ENCODE peak calls at places on chromosomes 12 and 14, in nine cellular contexts. One of them, this sample, is unnamed.

GRCh38 chr12:20527396-20528154 is 159.2 kb downstream of the PDE3A start:
- DNase-seq in A549: peak
- DNase-seq in A673: no peak
- DNase-seq in endodermal cell: no peak
- DNase-seq in BJ: no peak
- DNase-seq in fibroblast of lung: peak
- DNase-seq in AG04450: peak
- DNase-seq in PC-9: no peak
- DNase-seq in ovary: no peak
- DNase-seq in this sample: peak

GRCh38 chr12:117218149-117218548 is 27.9 kb upstream of the FBXO21 start:
- DNase-seq in endodermal cell: no peak
- DNase-seq in PC-9: no peak
- DNase-seq in BJ: no peak
- DNase-seq in ovary: no peak
- DNase-seq in A549: no peak
- DNase-seq in A673: no peak
- DNase-seq in fibroblast of lung: no peak
- DNase-seq in AG04450: no peak
- DNase-seq in this sample: no peak

GRCh38 chr12:19833775-19834501 is 394.6 kb downstream of the AEBP2 start:
- DNase-seq in AG04450: no peak
- DNase-seq in endodermal cell: no peak
- DNase-seq in BJ: no peak
- DNase-seq in A673: peak
- DNase-seq in A549: no peak
- DNase-seq in PC-9: no peak
- DNase-seq in fibroblast of lung: peak
- DNase-seq in ovary: no peak
- DNase-seq in this sample: peak

GRCh38 chr12:120261951-120262851 is 3.3 kb downstream of the PXN start:
- DNase-seq in BJ: no peak
- DNase-seq in fibroblast of lung: no peak
- DNase-seq in endodermal cell: peak
- DNase-seq in AG04450: no peak
- DNase-seq in ovary: no peak
- DNase-seq in PC-9: peak
- DNase-seq in A673: no peak
- DNase-seq in A549: peak
- DNase-seq in this sample: no peak

GRCh38 chr12:77882709-77883108 is 52.0 kb downstream of the NAV3 start:
- DNase-seq in AG04450: no peak
- DNase-seq in A549: no peak
- DNase-seq in fibroblast of lung: no peak
- DNase-seq in endodermal cell: no peak
- DNase-seq in PC-9: no peak
- DNase-seq in BJ: no peak
- DNase-seq in A673: no peak
- DNase-seq in ovary: no peak
- DNase-seq in this sample: no peak

GRCh38 chr12:50252977-50253376 is 30.3 kb downstream of the LIMA1 start:
- DNase-seq in A549: no peak
- DNase-seq in BJ: no peak
- DNase-seq in PC-9: no peak
- DNase-seq in ovary: no peak
- DNase-seq in A673: no peak
- DNase-seq in fibroblast of lung: no peak
- DNase-seq in endodermal cell: no peak
- DNase-seq in AG04450: no peak
- DNase-seq in this sample: no peak

GRCh38 chr12:53267309-53268008 is 640 bp upstream of the ESPL1 start:
- DNase-seq in PC-9: no peak
- DNase-seq in BJ: no peak
- DNase-seq in A673: no peak
- DNase-seq in endodermal cell: no peak
- DNase-seq in ovary: no peak
- DNase-seq in AG04450: no peak
- DNase-seq in A549: peak
- DNase-seq in fibroblast of lung: no peak
- DNase-seq in this sample: no peak

GRCh38 chr12:10042167-10042566 is 11.7 kb downstream of the CLEC9A start:
- DNase-seq in endodermal cell: no peak
- DNase-seq in ovary: no peak
- DNase-seq in BJ: no peak
- DNase-seq in A549: no peak
- DNase-seq in PC-9: no peak
- DNase-seq in fibroblast of lung: no peak
- DNase-seq in AG04450: no peak
- DNase-seq in A673: no peak
- DNase-seq in this sample: no peak

GRCh38 chr14:65410640-65411039 is 1.9 kb upstream of the FUT8 start:
- DNase-seq in A673: no peak
- DNase-seq in A549: no peak
- DNase-seq in AG04450: no peak
- DNase-seq in PC-9: no peak
- DNase-seq in fibroblast of lung: no peak
- DNase-seq in endodermal cell: no peak
- DNase-seq in BJ: no peak
- DNase-seq in ovary: no peak
- DNase-seq in this sample: no peak

GRCh38 chr14:65412881-65413738 is 580 bp downstream of the FUT8 start:
- DNase-seq in AG04450: peak
- DNase-seq in endodermal cell: peak
- DNase-seq in A673: peak
- DNase-seq in BJ: no peak
- DNase-seq in fibroblast of lung: peak
- DNase-seq in A549: peak
- DNase-seq in ovary: no peak
- DNase-seq in PC-9: peak
- DNase-seq in this sample: peak

GRCh38 chr14:65412189-65412846 is at the start of gene FUT8:
- DNase-seq in AG04450: peak
- DNase-seq in BJ: peak
- DNase-seq in endodermal cell: peak
- DNase-seq in ovary: peak
- DNase-seq in A549: peak
- DNase-seq in fibroblast of lung: peak
- DNase-seq in PC-9: peak
- DNase-seq in A673: peak
- DNase-seq in this sample: peak

GRCh38 chr14:65413739-65414045 is 1.2 kb downstream of the FUT8 start:
- DNase-seq in AG04450: no peak
- DNase-seq in ovary: no peak
- DNase-seq in endodermal cell: no peak
- DNase-seq in A673: no peak
- DNase-seq in PC-9: no peak
- DNase-seq in BJ: no peak
- DNase-seq in fibroblast of lung: peak
- DNase-seq in A549: no peak
- DNase-seq in this sample: no peak

DNA sequence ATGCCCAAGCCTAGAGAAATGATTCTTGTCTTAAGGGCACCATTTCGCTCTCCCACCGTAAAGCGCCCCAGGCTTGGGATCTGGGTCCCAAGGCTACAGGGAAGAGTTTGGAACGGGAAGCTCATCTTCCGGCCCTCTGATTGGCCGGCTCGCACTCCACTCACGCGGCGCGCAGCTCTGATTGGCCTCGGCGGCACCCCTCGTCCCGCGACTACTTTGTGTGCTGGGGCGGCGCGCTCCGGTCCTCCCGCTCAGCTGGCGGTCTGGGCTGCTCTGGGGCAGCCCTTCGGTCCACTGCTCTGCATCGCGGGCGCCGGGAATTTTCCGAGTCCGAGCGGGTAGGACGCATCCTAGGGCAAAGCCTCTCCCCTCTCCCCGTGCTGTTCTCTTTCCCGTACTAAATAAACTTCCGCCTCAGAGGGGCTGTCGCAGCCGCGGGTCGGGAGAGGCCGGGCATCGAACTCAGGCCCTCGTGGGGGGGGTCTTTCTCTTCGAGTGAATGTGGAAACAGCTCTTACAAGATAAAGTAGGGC is 808 bp upstream of the FUT8 start:
- DNase-seq in fibroblast of lung: peak
- DNase-seq in AG04450: peak
- DNase-seq in A549: peak
- DNase-seq in PC-9: peak
- DNase-seq in endodermal cell: peak
- DNase-seq in BJ: peak
- DNase-seq in A673: peak
- DNase-seq in ovary: peak
- DNase-seq in this sample: peak
- TF ChIP-seq CTCF in fibroblast of lung: no peak
- TF ChIP-seq CTCF in AG04450: no peak
- TF ChIP-seq CTCF in A549: no peak
- TF ChIP-seq CTCF in PC-9: no peak
- TF ChIP-seq CTCF in endodermal cell: no peak
- TF ChIP-seq CTCF in BJ: no peak
- TF ChIP-seq CTCF in A673: no peak
- TF ChIP-seq CTCF in ovary: no peak
- TF ChIP-seq CTCF in this sample: no peak

GRCh38 chr12:121980892-121981272 is 40.8 kb upstream of the BCL7A start:
- DNase-seq in BJ: no peak
- DNase-seq in ovary: no peak
- DNase-seq in A549: no peak
- DNase-seq in AG04450: no peak
- DNase-seq in fibroblast of lung: no peak
- DNase-seq in A673: no peak
- DNase-seq in endodermal cell: no peak
- DNase-seq in PC-9: no peak
- DNase-seq in this sample: no peak

GRCh38 chr12:121982950-121983349 is 38.7 kb upstream of the BCL7A start:
- DNase-seq in PC-9: no peak
- DNase-seq in BJ: no peak
- DNase-seq in fibroblast of lung: no peak
- DNase-seq in A673: no peak
- DNase-seq in ovary: no peak
- DNase-seq in AG04450: no peak
- DNase-seq in A549: no peak
- DNase-seq in endodermal cell: no peak
- DNase-seq in this sample: no peak

GRCh38 chr12:121980211-121980891 is 41.3 kb upstream of the BCL7A start:
- DNase-seq in endodermal cell: no peak
- DNase-seq in A549: no peak
- DNase-seq in A673: no peak
- DNase-seq in BJ: no peak
- DNase-seq in ovary: no peak
- DNase-seq in PC-9: no peak
- DNase-seq in fibroblast of lung: peak
- DNase-seq in AG04450: no peak
- DNase-seq in this sample: peak

GRCh38 chr12:121983546-121984205 is 38.0 kb upstream of the BCL7A start:
- DNase-seq in ovary: no peak
- DNase-seq in endodermal cell: no peak
- DNase-seq in PC-9: no peak
- DNase-seq in BJ: no peak
- DNase-seq in AG04450: no peak
- DNase-seq in A549: no peak
- DNase-seq in fibroblast of lung: no peak
- DNase-seq in A673: peak
- DNase-seq in this sample: no peak

DNA sequence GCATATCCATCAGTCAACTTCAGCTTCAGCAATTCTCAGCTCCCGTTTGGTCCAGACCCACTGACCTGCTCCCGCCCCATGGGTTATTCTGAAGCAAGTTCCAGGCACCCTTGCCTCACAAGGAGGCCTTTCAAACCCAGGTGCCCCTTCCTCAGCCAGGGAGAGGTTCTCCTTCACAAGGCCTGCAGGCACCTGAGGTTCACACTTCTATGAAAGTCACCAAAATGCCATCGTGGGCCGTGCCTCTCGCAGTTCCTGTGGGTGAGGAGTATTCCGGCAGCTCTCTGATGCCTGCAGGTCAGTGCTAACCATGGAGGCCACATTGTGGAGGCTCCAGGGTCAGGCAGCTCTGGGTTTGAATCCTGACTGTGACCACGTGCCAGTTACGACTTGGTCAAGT is 40.2 kb upstream of the BCL7A start:
- DNase-seq in A673: no peak
- DNase-seq in A549: no peak
- DNase-seq in PC-9: no peak
- DNase-seq in BJ: no peak
- DNase-seq in AG04450: no peak
- DNase-seq in endodermal cell: no peak
- DNase-seq in ovary: no peak
- DNase-seq in fibroblast of lung: no peak
- DNase-seq in this sample: no peak
- H3K4me3 ChIP-seq in A673: no peak
- H3K4me3 ChIP-seq in A549: no peak
- H3K4me3 ChIP-seq in PC-9: no peak
- H3K4me3 ChIP-seq in BJ: no peak
- H3K4me3 ChIP-seq in AG04450: no peak
- H3K4me3 ChIP-seq in endodermal cell: no peak
- H3K4me3 ChIP-seq in ovary: no peak
- H3K4me3 ChIP-seq in fibroblast of lung: no peak
- H3K4me3 ChIP-seq in this sample: no peak

GRCh38 chr12:59843260-59843843 is 247.5 kb downstream of the SLC16A7 start:
- DNase-seq in A549: no peak
- DNase-seq in A673: no peak
- DNase-seq in PC-9: no peak
- DNase-seq in endodermal cell: no peak
- DNase-seq in ovary: no peak
- DNase-seq in fibroblast of lung: no peak
- DNase-seq in BJ: no peak
- DNase-seq in AG04450: no peak
- DNase-seq in this sample: no peak
- TF ChIP-seq CTCF in A549: no peak
- TF ChIP-seq CTCF in A673: no peak
- TF ChIP-seq CTCF in PC-9: no peak
- TF ChIP-seq CTCF in endodermal cell: no peak
- TF ChIP-seq CTCF in ovary: no peak
- TF ChIP-seq CTCF in fibroblast of lung: no peak
- TF ChIP-seq CTCF in BJ: no peak
- TF ChIP-seq CTCF in AG04450: no peak
- TF ChIP-seq CTCF in this sample: no peak

GRCh38 chr12:47819544-47819901 is 180 bp downstream of the HDAC7 start:
- DNase-seq in AG04450: no peak
- DNase-seq in BJ: no peak
- DNase-seq in ovary: no peak
- DNase-seq in A673: no peak
- DNase-seq in endodermal cell: no peak
- DNase-seq in fibroblast of lung: no peak
- DNase-seq in A549: no peak
- DNase-seq in PC-9: no peak
- DNase-seq in this sample: no peak

GRCh38 chr12:47819902-47820630 is at the start of gene HDAC7:
- DNase-seq in AG04450: no peak
- DNase-seq in endodermal cell: peak
- DNase-seq in PC-9: peak
- DNase-seq in A673: peak
- DNase-seq in A549: peak
- DNase-seq in fibroblast of lung: peak
- DNase-seq in ovary: peak
- DNase-seq in BJ: no peak
- DNase-seq in this sample: peak

GRCh38 chr12:47822386-47822785 is 2.7 kb upstream of the HDAC7 start:
- DNase-seq in fibroblast of lung: no peak
- DNase-seq in BJ: no peak
- DNase-seq in A549: no peak
- DNase-seq in A673: no peak
- DNase-seq in AG04450: no peak
- DNase-seq in ovary: no peak
- DNase-seq in endodermal cell: no peak
- DNase-seq in PC-9: no peak
- DNase-seq in this sample: no peak

GRCh38 chr12:47821346-47821706 is 1.6 kb upstream of the HDAC7 start:
- DNase-seq in fibroblast of lung: peak
- DNase-seq in endodermal cell: no peak
- DNase-seq in A673: no peak
- DNase-seq in PC-9: no peak
- DNase-seq in AG04450: no peak
- DNase-seq in ovary: no peak
- DNase-seq in BJ: no peak
- DNase-seq in A549: no peak
- DNase-seq in this sample: peak

DNA sequence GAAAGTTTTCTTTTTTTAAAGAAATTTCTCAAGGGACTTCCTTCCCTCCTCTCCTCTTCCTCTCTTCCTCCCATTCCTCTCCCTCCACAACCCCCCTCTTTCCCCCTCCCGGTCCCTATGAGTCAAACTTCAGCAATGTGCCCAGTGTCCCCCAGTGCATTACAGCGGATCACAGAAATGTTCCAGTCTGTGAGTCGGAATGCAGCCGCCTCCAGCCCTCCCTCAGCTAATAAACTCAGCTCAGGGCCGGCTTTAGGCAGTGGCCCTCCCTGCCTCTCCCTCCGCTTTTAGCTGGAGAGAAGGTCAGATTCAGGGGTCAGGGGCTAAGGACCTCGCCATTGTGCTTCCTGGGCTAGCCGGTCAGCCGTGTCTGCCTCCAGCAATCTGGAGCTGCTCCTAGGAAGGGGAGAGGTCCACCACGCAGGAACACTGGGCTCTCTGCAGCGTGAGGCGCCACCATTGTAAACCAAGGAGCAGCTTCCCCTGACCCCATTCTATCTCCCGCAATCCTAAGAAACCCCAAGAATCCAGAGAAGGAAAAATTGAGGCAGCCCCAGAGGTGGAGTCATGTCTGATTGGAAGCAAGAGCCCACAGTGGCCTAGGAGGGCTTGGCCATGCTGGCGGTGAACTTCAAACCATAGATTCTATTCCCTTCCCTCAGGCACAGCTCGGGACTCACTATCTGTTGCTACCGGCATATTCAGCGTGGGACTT is 1.1 kb upstream of the HDAC7 start:
- DNase-seq in PC-9: peak
- DNase-seq in ovary: peak
- DNase-seq in endodermal cell: peak
- DNase-seq in A673: peak
- DNase-seq in AG04450: peak
- DNase-seq in A549: peak
- DNase-seq in BJ: peak
- DNase-seq in fibroblast of lung: peak
- DNase-seq in this sample: peak
- H3K4me3 ChIP-seq in PC-9: peak
- H3K4me3 ChIP-seq in ovary: peak
- H3K4me3 ChIP-seq in endodermal cell: peak
- H3K4me3 ChIP-seq in A673: peak
- H3K4me3 ChIP-seq in AG04450: peak
- H3K4me3 ChIP-seq in A549: peak
- H3K4me3 ChIP-seq in BJ: peak
- H3K4me3 ChIP-seq in fibroblast of lung: peak
- H3K4me3 ChIP-seq in this sample: peak

This sample was measured in fibroblast of mammary gland.